ENCODE peak calls at places on chromosomes 4 and X, in five cellular contexts. L is K562, D is GM12878, S is H1, J is HepG2. G is an unnamed sample.

GRCh38 chr4:185582651-185583400 is 47.5 kb upstream of the PDLIM3 start:
- DNase-seq in L (no peak), D (no peak), S (no peak), J (no peak), G (no peak)

GRCh38 chr4:74516321-74516720 is 71.4 kb downstream of the AREG start:
- DNase-seq in L (no peak), D (no peak), S (no peak), J (no peak), G (no peak)

GRCh38 chr4:156889616-156890594 is 81.7 kb downstream of the PDGFC start:
- DNase-seq in L (no peak), D (no peak), S (no peak), J (no peak), G (no peak)

GRCh38 chr4:72326692-72327632 is 242.1 kb downstream of the ADAMTS3 start:
- DNase-seq in L (no peak), D (no peak), S (no peak), J (peak; percentile 33), G (no peak)

GRCh38 chrX:133600536-133600935 is 185.2 kb upstream of the GPC4 start:
- DNase-seq in L (no peak), D (no peak), S (no peak), J (no peak), G (no peak)

GRCh38 chrX:103607385-103608304 is at the start of gene TCEAL3:
- DNase-seq in L (no peak), D (no peak), S (peak; percentile 69), J (no peak), G (peak; percentile 48)

GRCh38 chrX:71292669-71293379 is 8.7 kb upstream of the ITGB1BP2 start:
- DNase-seq in L (no peak), D (no peak), S (no peak), J (no peak), G (no peak)

GRCh38 chrX:18591834-18592233 is 80.1 kb downstream of the RS1 start:
- DNase-seq in L (no peak), D (no peak), S (no peak), J (no peak), G (no peak)

GRCh38 chr4:173463816-173464215 is 64.9 kb upstream of the SCRG1 start:
- DNase-seq in L (no peak), D (no peak), S (no peak), J (no peak), G (no peak)

GRCh38 chr4:40321671-40322131 is 13.4 kb upstream of the CHRNA9 start:
- DNase-seq in L (no peak), D (no peak), S (no peak), J (no peak), G (no peak)

GRCh38 chr4:167290684-167291083 is 56.4 kb upstream of the SPOCK3 start:
- DNase-seq in L (no peak), D (no peak), S (no peak), J (no peak), G (no peak)

GRCh38 chrX:27660878-27661277 is 70.7 kb downstream of the DCAF8L2 start:
- DNase-seq in L (no peak), D (no peak), S (no peak), J (no peak), G (no peak)

GRCh38 chrX:83501003-83501402 is 7.1 kb upstream of the POU3F4 start:
- DNase-seq in L (no peak), D (no peak), S (no peak), J (no peak), G (no peak)

GRCh38 chrX:30816079-30816478 is 73.0 kb downstream of the TAB3 start:
- DNase-seq in L (no peak), D (no peak), S (no peak), J (no peak), G (no peak)

GRCh38 chrX:82677281-82677680 is 830.8 kb upstream of the POU3F4 start:
- DNase-seq in L (no peak), D (no peak), S (no peak), J (no peak), G (no peak)

GRCh38 chr4:68498413-68499007 is 51.2 kb downstream of the TMPRSS11E start:
- DNase-seq in L (peak; percentile 27), D (peak; percentile 30), S (peak; percentile 65), J (peak; percentile 78), G (peak; percentile 65)

GRCh38 chr4:30718021-30718888 is 1.9 kb upstream of the PCDH7 start:
- DNase-seq in L (no peak), D (no peak), S (peak; percentile 80), J (no peak), G (peak; percentile 66)

GRCh38 chr4:128517739-128518510 is 230.3 kb upstream of the PGRMC2 start:
- DNase-seq in L (peak; percentile 70), D (peak; percentile 94), S (no peak), J (peak; percentile 68), G (no peak)

GRCh38 chrX:29470029-29470428 is 745.3 kb upstream of the MAGEB2 start:
- DNase-seq in L (no peak), D (no peak), S (no peak), J (no peak), G (no peak)

GRCh38 chr4:124118061-124118460 is 594.5 kb downstream of the ANKRD50 start:
- DNase-seq in L (no peak), D (no peak), S (no peak), J (no peak), G (no peak)

GRCh38 chr4:2272026-2272827 is 10.3 kb upstream of the MXD4 start:
- DNase-seq in L (no peak), D (no peak), S (no peak), J (no peak), G (no peak)

GRCh38 chr4:12929784-12930183 is 554.4 kb downstream of the RAB28 start:
- DNase-seq in L (no peak), D (no peak), S (no peak), J (no peak), G (no peak)
- TF ChIP-seq CTCF in L (no peak), D (no peak), S (no peak), J (no peak), G (no peak)

DNA sequence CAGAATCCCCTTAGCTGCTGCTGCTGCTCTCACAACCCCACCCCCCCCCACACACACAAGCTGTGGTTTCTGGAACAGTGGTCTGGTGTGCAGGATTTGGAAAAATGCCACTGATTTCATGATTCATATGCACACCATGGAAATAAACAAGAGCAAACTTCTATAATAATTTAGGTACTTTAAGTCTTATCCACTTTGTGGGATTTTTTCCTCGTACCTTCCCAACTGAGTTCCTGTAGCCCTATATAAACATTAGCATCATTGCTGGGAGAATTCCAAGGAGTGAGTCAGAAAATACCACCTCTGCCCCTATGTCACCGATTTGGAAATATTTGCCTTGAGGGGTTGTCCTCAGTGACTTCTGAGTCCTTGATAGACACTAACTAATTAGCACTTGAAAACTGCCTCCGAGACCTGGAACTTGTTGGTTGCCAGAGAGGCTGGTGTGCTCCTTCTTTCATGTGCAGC is 61.6 kb downstream of the CPE start:
- DNase-seq in L (no peak), D (no peak), S (no peak), J (peak; percentile 23), G (no peak)
- TF ChIP-seq ATF2 in L (no peak), D (no peak), S (no peak), J (no peak), G (no peak)

GRCh38 chr4:3335982-3336381 is 43.2 kb downstream of the RGS12 start:
- DNase-seq in L (no peak), D (no peak), S (no peak), J (no peak), G (no peak)
- TF ChIP-seq CTCF in L (no peak), D (no peak), S (no peak), J (no peak), G (no peak)

DNA sequence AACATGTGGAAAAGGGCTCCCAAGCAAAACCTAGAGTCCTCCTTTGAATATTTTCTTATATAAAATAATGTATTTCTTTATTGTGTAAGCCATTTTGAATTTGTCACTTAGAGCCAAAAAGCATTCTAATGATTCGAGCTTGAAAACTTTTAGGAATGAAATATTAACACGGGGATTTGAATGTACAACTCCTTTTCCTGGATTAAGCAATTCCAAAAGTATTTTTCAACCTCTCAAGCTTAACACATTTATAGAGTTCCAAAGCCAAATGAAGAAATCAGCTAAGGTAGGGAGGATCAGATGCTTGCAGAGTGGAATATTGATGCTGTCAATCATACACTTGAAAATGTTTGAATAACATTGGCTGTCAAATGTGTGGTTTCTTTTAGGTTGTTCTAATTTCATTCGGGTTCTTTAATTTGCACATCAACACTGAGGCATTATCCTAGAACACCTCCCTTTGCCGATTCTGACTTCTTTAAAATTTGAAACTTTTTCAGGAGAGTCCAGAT is 67.2 kb upstream of the ETNPPL start:
- DNase-seq in L (no peak), D (no peak), S (no peak), J (no peak), G (no peak)
- TF ChIP-seq ATF2 in L (no peak), D (no peak), S (no peak), J (no peak), G (no peak)

GRCh38 chrX:153580700-153581386 is 18.1 kb downstream of the CCNQ start:
- DNase-seq in L (peak; percentile 64), D (no peak), S (peak; percentile 76), J (peak; percentile 21), G (peak; percentile 78)
- TF ChIP-seq CTCF in L (peak; percentile 64), D (no peak), S (peak; percentile 44), J (peak; percentile 51), G (peak; percentile 21)

G was measured in WTC11.